ENCODE peak calls at places on chromosomes 3 and 15, in nine cellular contexts. H is neural progenitor cell, V is cardiac muscle cell, I is GM12865, R is fibroblast of lung, J is RWPE1, W is Panc1, U is mesothelial cell of epicardium, X is fibroblast of mammary gland. Z is an unnamed sample.

GRCh38 chr15:61079529-61079928 is 149.6 kb downstream of the RORA start:
- DNase-seq in R (no peak), J (no peak), V (no peak), U (no peak), H (no peak), I (peak), W (no peak), X (no peak), Z (no peak)

GRCh38 chr15:63499611-63500010 is 4.8 kb upstream of the USP3 start:
- DNase-seq in U (no peak), V (no peak), X (no peak), W (no peak), J (no peak), I (no peak), R (no peak), H (no peak), Z (no peak)

GRCh38 chr3:186722457-186722856 is 5.3 kb downstream of the KNG1 start:
- DNase-seq in V (no peak), J (no peak), I (no peak), X (peak), U (no peak), W (no peak), H (peak), R (no peak), Z (no peak)

GRCh38 chr3:124558898-124559649 is 171.2 kb upstream of the UMPS start:
- DNase-seq in W (no peak), U (peak), X (peak), J (peak), V (peak), R (peak), H (no peak), I (no peak), Z (no peak)

GRCh38 chr15:82830427-82831173 is 21.2 kb downstream of the WHAMM start:
- DNase-seq in V (no peak), R (no peak), X (no peak), U (no peak), J (no peak), W (no peak), I (peak), H (no peak), Z (peak)

GRCh38 chr3:18079739-18080138 is 337.3 kb upstream of the TBC1D5 start:
- DNase-seq in H (no peak), J (no peak), R (peak), W (no peak), X (peak), U (no peak), I (no peak), V (no peak), Z (no peak)

GRCh38 chr3:107999215-107999775 is 91.5 kb downstream of the CD47 start:
- DNase-seq in W (no peak), H (peak), J (peak), V (no peak), R (peak), U (no peak), X (peak), I (no peak), Z (no peak)

GRCh38 chr3:186930143-186930638 is at the start of gene ST6GAL1:
- DNase-seq in W (no peak), X (peak), R (peak), J (no peak), I (peak), H (peak), V (peak), U (no peak), Z (peak)

GRCh38 chr3:62319570-62320243 is 53.6 kb downstream of the FEZF2 start:
- DNase-seq in I (no peak), X (no peak), J (no peak), U (no peak), R (no peak), H (no peak), W (no peak), V (no peak), Z (no peak)

GRCh38 chr15:63050737-63051700 is 8.5 kb downstream of the TPM1 start:
- DNase-seq in X (peak), U (no peak), J (no peak), I (no peak), V (no peak), R (peak), H (no peak), W (no peak), Z (no peak)

GRCh38 chr3:4976109-4976508 is 3.1 kb upstream of the BHLHE40 start:
- DNase-seq in I (peak), R (peak), H (peak), V (peak), W (no peak), X (peak), U (no peak), J (no peak), Z (peak)

GRCh38 chr3:177150970-177151627 is 46.2 kb downstream of the TBL1XR1 start:
- DNase-seq in J (peak), I (peak), V (peak), X (peak), W (peak), U (no peak), H (no peak), R (peak), Z (peak)

GRCh38 chr3:55481067-55481917 is 5.8 kb downstream of the WNT5A start:
- DNase-seq in I (no peak), W (no peak), V (peak), U (no peak), R (peak), X (peak), H (peak), J (no peak), Z (no peak)
- TF ChIP-seq CTCF in I (no peak), W (no peak), V (no peak), U (no peak), R (no peak), X (no peak), H (peak), J (no peak), Z (no peak)

GRCh38 chr15:53202876-53203275 is 412.7 kb upstream of the ONECUT1 start:
- DNase-seq in V (no peak), X (no peak), W (no peak), U (no peak), R (no peak), I (no peak), J (no peak), H (no peak), Z (no peak)

GRCh38 chr15:53193149-53193548 is 403.0 kb upstream of the ONECUT1 start:
- DNase-seq in X (peak), V (peak), J (peak), H (peak), U (no peak), R (peak), I (peak), W (no peak), Z (peak)

GRCh38 chr15:53196235-53196634 is 406.1 kb upstream of the ONECUT1 start:
- DNase-seq in W (no peak), R (no peak), V (no peak), H (peak), I (no peak), X (no peak), J (no peak), U (no peak), Z (no peak)

GRCh38 chr15:53197426-53197839 is 407.3 kb upstream of the ONECUT1 start:
- DNase-seq in X (peak), V (peak), J (peak), U (peak), H (peak), I (peak), W (peak), R (peak), Z (peak)
- TF ChIP-seq CTCF in X (peak), V (peak), J (peak), U (peak), H (peak), I (peak), W (peak), R (peak), Z (peak)

DNA sequence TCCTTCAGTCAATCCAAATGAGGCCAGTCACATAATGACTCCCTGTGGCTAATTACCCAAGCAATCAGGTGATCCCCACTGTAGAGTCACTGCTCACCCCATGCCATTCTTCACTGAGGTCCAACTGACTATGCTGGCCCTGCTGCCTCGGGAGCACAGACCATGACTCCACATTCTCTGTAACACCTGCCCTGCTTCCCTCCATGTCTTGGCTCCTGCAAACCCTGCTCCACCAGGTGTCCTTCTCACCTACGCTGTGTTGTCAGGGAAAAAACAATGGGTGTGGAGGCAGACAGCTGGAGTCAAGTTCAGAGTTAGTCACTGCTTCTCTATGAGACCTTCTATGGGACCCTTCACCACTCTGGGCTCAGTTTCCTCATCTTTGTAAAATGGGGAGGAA is 6.1 kb upstream of the SFMBT1 start:
- DNase-seq in H (no peak), J (no peak), U (no peak), W (no peak), X (no peak), I (no peak), V (no peak), R (no peak), Z (no peak)
- TF ChIP-seq CTCF in H (no peak), J (no peak), U (no peak), W (no peak), X (no peak), I (no peak), V (no peak), R (no peak), Z (no peak)

GRCh38 chr15:66233487-66234415 is 19.8 kb downstream of the MEGF11 start:
- DNase-seq in H (peak), I (peak), U (no peak), W (no peak), J (peak), R (peak), X (peak), V (no peak), Z (no peak)
- TF ChIP-seq CTCF in H (peak), I (peak), U (no peak), W (no peak), J (no peak), R (no peak), X (no peak), V (peak), Z (no peak)

GRCh38 chr15:48604567-48604966 is 40.9 kb downstream of the FBN1 start:
- DNase-seq in I (no peak), V (no peak), J (no peak), U (no peak), R (no peak), X (no peak), W (no peak), H (no peak), Z (no peak)

GRCh38 chr15:48603922-48604321 is 41.6 kb downstream of the FBN1 start:
- DNase-seq in V (no peak), I (no peak), W (no peak), X (no peak), R (peak), H (no peak), J (no peak), U (no peak), Z (no peak)

GRCh38 chr15:48601095-48601494 is 44.4 kb downstream of the FBN1 start:
- DNase-seq in H (no peak), I (no peak), U (no peak), X (no peak), R (no peak), W (no peak), J (no peak), V (no peak), Z (no peak)

GRCh38 chr15:48602358-48603122 is 43.0 kb downstream of the FBN1 start:
- DNase-seq in I (no peak), J (peak), W (no peak), R (peak), H (no peak), V (no peak), X (peak), U (no peak), Z (no peak)

DNA sequence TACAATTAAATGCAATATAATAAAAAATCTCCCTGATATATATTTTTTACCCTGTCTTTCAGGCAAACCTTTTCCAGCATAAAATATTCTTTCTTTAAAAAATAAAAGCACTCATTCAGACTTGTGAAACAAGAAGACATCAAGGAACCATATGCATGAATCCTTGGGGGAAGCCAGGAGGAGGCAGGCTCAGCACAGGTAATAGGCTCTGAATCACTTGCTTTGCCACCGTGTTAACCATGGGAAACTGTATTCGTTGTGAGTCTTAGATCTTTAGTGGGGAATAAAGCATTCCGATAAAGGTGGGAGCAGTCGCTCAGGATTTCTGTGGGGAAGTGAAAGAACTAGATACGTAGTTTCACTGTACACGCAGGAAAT is 42.4 kb downstream of the FBN1 start:
- DNase-seq in H (no peak), W (no peak), U (no peak), X (no peak), R (peak), I (no peak), V (no peak), J (no peak), Z (no peak)
- TF ChIP-seq CTCF in H (peak), W (no peak), U (no peak), X (no peak), R (no peak), I (peak), V (peak), J (no peak), Z (no peak)

GRCh38 chr15:28987337-28987736 is 101.6 kb downstream of the APBA2 start:
- DNase-seq in W (no peak), U (no peak), J (no peak), R (no peak), I (no peak), V (no peak), X (no peak), H (no peak), Z (no peak)

GRCh38 chr15:28990390-28990789 is 104.6 kb downstream of the APBA2 start:
- DNase-seq in R (no peak), U (no peak), J (no peak), W (no peak), V (no peak), I (no peak), X (no peak), H (no peak), Z (no peak)

GRCh38 chr15:28989896-28990295 is 104.1 kb downstream of the APBA2 start:
- DNase-seq in H (no peak), J (no peak), X (no peak), I (no peak), R (no peak), W (no peak), U (no peak), V (no peak), Z (no peak)

GRCh38 chr15:28991236-28992171 is 105.7 kb downstream of the APBA2 start:
- DNase-seq in X (no peak), J (no peak), U (no peak), W (no peak), R (no peak), H (no peak), V (peak), I (no peak), Z (no peak)

DNA sequence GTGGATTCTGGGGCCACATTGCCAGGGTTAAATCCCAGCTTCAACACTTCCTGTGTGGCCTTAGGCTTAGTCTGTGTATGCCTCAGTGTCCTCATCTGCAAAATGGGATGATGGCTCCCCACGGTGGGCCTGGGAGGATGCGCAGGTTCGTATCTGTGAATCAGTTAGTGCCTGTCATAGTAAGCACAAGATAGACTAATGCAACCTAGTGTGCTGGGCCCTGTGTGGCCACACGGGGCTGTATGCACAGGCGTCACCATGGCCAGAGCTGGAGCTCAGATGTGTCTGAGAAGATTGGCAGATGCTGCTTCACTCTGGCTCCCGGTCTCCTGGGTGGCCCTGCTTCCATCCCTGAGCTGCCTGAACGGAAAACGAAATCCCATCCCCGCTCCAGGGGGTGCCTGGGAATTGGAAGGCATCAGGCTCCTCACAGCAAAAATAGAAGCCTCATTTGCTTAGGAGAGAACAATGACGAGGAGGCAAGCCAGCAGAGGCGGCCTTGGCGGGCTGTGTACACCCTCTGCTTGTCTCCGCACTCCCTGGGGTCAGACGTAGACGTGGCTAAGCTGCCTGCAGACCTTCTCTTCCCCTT is 103.6 kb downstream of the APBA2 start:
- DNase-seq in X (no peak), J (no peak), V (peak), R (no peak), W (no peak), H (peak), U (no peak), I (peak), Z (no peak)
- TF ChIP-seq CTCF in X (no peak), J (no peak), V (no peak), R (peak), W (no peak), H (peak), U (no peak), I (no peak), Z (no peak)

DNA sequence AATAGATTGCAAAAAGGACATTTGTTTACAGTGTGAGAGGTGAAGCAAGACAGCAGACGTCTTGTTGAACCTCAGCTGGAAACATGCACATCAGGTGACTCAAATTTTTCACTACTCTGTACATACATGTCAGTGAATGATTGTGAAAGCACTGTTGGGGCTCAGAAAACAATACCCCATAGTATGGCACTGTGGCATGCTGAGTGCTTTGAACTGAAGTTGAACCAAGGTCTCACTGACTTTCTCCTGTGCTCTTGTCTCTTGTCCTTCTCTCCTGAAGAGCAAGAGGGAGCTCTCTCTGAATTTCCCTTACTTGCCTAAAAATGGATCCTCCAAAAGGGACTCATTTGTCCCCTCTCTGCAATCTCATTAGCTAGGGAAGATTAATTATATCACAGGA is 24.5 kb upstream of the NEDD4 start:
- DNase-seq in I (no peak), W (no peak), H (no peak), J (no peak), X (no peak), R (no peak), V (no peak), U (no peak), Z (no peak)
- TF ChIP-seq CTCF in I (no peak), W (peak), H (peak), J (no peak), X (peak), R (peak), V (peak), U (no peak), Z (no peak)

GRCh38 chr3:27658741-27659140 is 63.4 kb downstream of the EOMES start:
- DNase-seq in I (no peak), W (no peak), H (no peak), U (no peak), R (no peak), J (no peak), X (peak), V (no peak), Z (no peak)

GRCh38 chr3:27659279-27660021 is 62.7 kb downstream of the EOMES start:
- DNase-seq in W (no peak), X (peak), U (no peak), R (peak), J (peak), I (peak), H (peak), V (peak), Z (peak)

GRCh38 chr3:27657871-27658270 is 64.3 kb downstream of the EOMES start:
- DNase-seq in X (no peak), W (no peak), U (no peak), I (no peak), V (no peak), H (no peak), J (no peak), R (peak), Z (no peak)

GRCh38 chr3:27657404-27657803 is 64.7 kb downstream of the EOMES start:
- DNase-seq in H (no peak), V (no peak), U (no peak), W (no peak), X (no peak), J (no peak), R (peak), I (no peak), Z (no peak)

GRCh38 chr3:27661813-27662212 is 60.3 kb downstream of the EOMES start:
- DNase-seq in H (no peak), W (no peak), R (no peak), X (no peak), U (no peak), J (no peak), I (no peak), V (no peak), Z (no peak)
- TF ChIP-seq CTCF in H (no peak), W (no peak), R (no peak), X (no peak), U (no peak), J (no peak), I (no peak), V (no peak), Z (no peak)